ENCODE peak calls at places on chromosomes 3 and 15, in eight cellular contexts. I is NCI-H187; K is WERI-Rb-1; M is stimulated activated CD4-positive, alpha-beta T cell treated with anti-CD3 and anti-CD28 coated beads, TNF-alpha, amount 100 ng/mL, for 4 hours; H is testis; E is endothelial cell of umbilical vein; W is OCI-M1; V is HT-29. J is an unnamed sample.

GRCh38 chr3:38988955-38989354 is 62.8 kb downstream of the SCN11A start:
- DNase-seq in I (no peak), K (no peak), M (no peak), H (no peak), E (no peak), W (no peak), V (no peak), J (no peak)

GRCh38 chr3:190521998-190522397 is 8.1 kb downstream of the IL1RAP start:
- DNase-seq in I (no peak), K (no peak), M (no peak), H (no peak), E (no peak), W (no peak), V (no peak), J (no peak)

GRCh38 chr15:98903377-98904018 is 104.1 kb downstream of the PGPEP1L start:
- DNase-seq in I (no peak), K (no peak), M (no peak), H (no peak), E (peak; percentile 44), W (no peak), V (no peak), J (no peak)

GRCh38 chr3:50608278-50608677 is 3.3 kb downstream of the CISH start:
- DNase-seq in I (no peak), K (no peak), M (no peak), H (no peak), E (no peak), W (no peak), V (no peak), J (no peak)

GRCh38 chr3:186783731-186784515 is 546 bp downstream of the EIF4A2 start:
- DNase-seq in I (peak; percentile 25), K (peak; percentile 73), M (peak; percentile 58), H (peak; percentile 92), E (peak; percentile 81), W (peak; percentile 67), V (peak; percentile 81), J (peak; percentile 92)

GRCh38 chr3:101719604-101720185 is 4.7 kb upstream of the CEP97 start:
- DNase-seq in I (no peak), K (no peak), M (no peak), H (no peak), E (no peak), W (no peak), V (no peak), J (no peak)

GRCh38 chr3:13507791-13508339 is 27.8 kb downstream of the HDAC11 start:
- DNase-seq in I (no peak), K (no peak), M (no peak), H (peak; percentile 51), E (no peak), W (no peak), V (no peak), J (peak; percentile 52)

GRCh38 chr15:57213783-57214366 is 162.4 kb upstream of the CGNL1 start:
- DNase-seq in I (no peak), K (no peak), M (no peak), H (no peak), E (peak; percentile 76), W (peak; percentile 85), V (peak; percentile 81), J (peak; percentile 40)

GRCh38 chr15:77021803-77022381 is 27.0 kb downstream of the PSTPIP1 start:
- DNase-seq in I (no peak), K (no peak), M (no peak), H (no peak), E (no peak), W (no peak), V (no peak), J (no peak)

GRCh38 chr15:29123171-29123570 is 146.5 kb downstream of the NSMCE3 start:
- DNase-seq in I (no peak), K (no peak), M (no peak), H (no peak), E (no peak), W (no peak), V (no peak), J (no peak)

GRCh38 chr3:45666729-45667440 is 22.3 kb upstream of the SACM1L start:
- DNase-seq in I (no peak), K (no peak), M (no peak), H (peak; percentile 81), E (peak; percentile 41), W (no peak), V (no peak), J (peak; percentile 33)

GRCh38 chr3:32591960-32592462 is 21.4 kb upstream of the DYNC1LI1 start:
- DNase-seq in I (peak; percentile 64), K (no peak), M (no peak), H (no peak), E (no peak), W (no peak), V (no peak), J (no peak)